ENCODE peak calls at places on chromosome 10, in six cellular contexts. M is kidney epithelial cell, P is fibroblast of pulmonary artery, V is HepG2, F is body of pancreas, W is A549. J is an unnamed sample.

GRCh38 chr10:111926286-111926685 is 257.3 kb downstream of the GPAM start:
- DNase-seq in P (no peak), W (no peak), F (no peak), V (no peak), M (no peak), J (no peak)

GRCh38 chr10:132551093-132551807 is 13.7 kb downstream of the INPP5A start:
- DNase-seq in W (no peak), M (no peak), F (no peak), V (no peak), P (no peak), J (no peak)

GRCh38 chr10:104337527-104337984 is 709 bp downstream of the ITPRIP start:
- DNase-seq in F (peak; percentile 38), V (no peak), M (no peak), P (peak; percentile 54), W (peak; percentile 63), J (peak; percentile 50)

GRCh38 chr10:48332871-48333216 is 26.4 kb downstream of the MAPK8 start:
- DNase-seq in P (no peak), F (no peak), V (no peak), W (no peak), M (no peak), J (no peak)

GRCh38 chr10:95509281-95509680 is 51.9 kb downstream of the SORBS1 start:
- DNase-seq in W (no peak), P (peak; percentile 30), M (no peak), F (no peak), V (no peak), J (peak; percentile 5)

GRCh38 chr10:102540023-102540422 is 36.3 kb downstream of the SUFU start:
- DNase-seq in W (peak; percentile 32), M (no peak), F (no peak), P (peak; percentile 46), V (peak; percentile 30), J (peak; percentile 35)

GRCh38 chr10:127198307-127198706 is 1.9 kb upstream of the INSYN2A start:
- DNase-seq in W (no peak), F (no peak), V (no peak), P (no peak), M (no peak), J (no peak)

GRCh38 chr10:121216295-121216694 is 365.1 kb downstream of the WDR11 start:
- DNase-seq in P (no peak), V (no peak), W (no peak), M (no peak), F (no peak), J (no peak)

GRCh38 chr10:2145486-2145885 is 408.2 kb upstream of the ADARB2 start:
- DNase-seq in V (no peak), F (no peak), W (no peak), M (no peak), P (no peak), J (no peak)

GRCh38 chr10:124671486-124672075 is 72.6 kb downstream of the FAM53B start:
- DNase-seq in P (peak; percentile 34), F (no peak), W (peak; percentile 55), V (peak; percentile 63), M (no peak), J (peak; percentile 38)

GRCh38 chr10:48309711-48310226 is 3.3 kb downstream of the MAPK8 start:
- DNase-seq in F (no peak), P (peak; percentile 46), V (peak; percentile 41), W (peak; percentile 24), M (peak; percentile 75), J (peak; percentile 43)

GRCh38 chr10:131701131-131701947 is 199.5 kb upstream of the PPP2R2D start:
- DNase-seq in V (no peak), W (no peak), F (no peak), P (no peak), M (no peak), J (no peak)

GRCh38 chr10:35331894-35332640 is 4.2 kb upstream of the CCNY start:
- DNase-seq in M (peak; percentile 81), V (peak; percentile 66), W (peak; percentile 84), P (peak; percentile 94), F (no peak), J (peak; percentile 93)

GRCh38 chr10:73910764-73911552 is at the start of gene PLAU:
- DNase-seq in F (peak; percentile 30), V (no peak), P (no peak), W (no peak), M (no peak), J (no peak)

GRCh38 chr10:101644002-101644401 is 51.0 kb downstream of the FBXW4 start:
- DNase-seq in M (no peak), F (no peak), V (no peak), P (no peak), W (no peak), J (no peak)

GRCh38 chr10:101066890-101067355 is 5.1 kb downstream of the KAZALD1 start:
- DNase-seq in F (no peak), M (no peak), V (no peak), P (no peak), W (peak; percentile 36), J (peak; percentile 10)

GRCh38 chr10:34181545-34182300 is 633.4 kb downstream of the PARD3 start:
- DNase-seq in F (no peak), W (no peak), P (peak; percentile 62), M (no peak), V (no peak), J (peak; percentile 79)

GRCh38 chr10:3593611-3594010 is 191.4 kb downstream of the KLF6 start:
- DNase-seq in F (no peak), M (no peak), W (no peak), P (no peak), V (no peak), J (no peak)

GRCh38 chr10:46523119-46523880 is 33.2 kb downstream of the GPRIN2 start:
- DNase-seq in V (no peak), P (peak; percentile 50), W (peak; percentile 94), M (no peak), F (peak; percentile 42), J (peak; percentile 44)

GRCh38 chr10:36817898-36818297 is 307.5 kb upstream of the ANKRD30A start:
- DNase-seq in F (no peak), M (no peak), W (no peak), P (no peak), V (no peak), J (no peak)

GRCh38 chr10:12638103-12638502 is 288.8 kb downstream of the CAMK1D start:
- DNase-seq in M (no peak), W (no peak), F (peak; percentile 49), V (peak; percentile 24), P (no peak), J (peak; percentile 37)

GRCh38 chr10:23742807-23743206 is 303.9 kb downstream of the OTUD1 start:
- DNase-seq in P (no peak), V (no peak), M (no peak), W (no peak), F (peak; percentile 55), J (no peak)

DNA sequence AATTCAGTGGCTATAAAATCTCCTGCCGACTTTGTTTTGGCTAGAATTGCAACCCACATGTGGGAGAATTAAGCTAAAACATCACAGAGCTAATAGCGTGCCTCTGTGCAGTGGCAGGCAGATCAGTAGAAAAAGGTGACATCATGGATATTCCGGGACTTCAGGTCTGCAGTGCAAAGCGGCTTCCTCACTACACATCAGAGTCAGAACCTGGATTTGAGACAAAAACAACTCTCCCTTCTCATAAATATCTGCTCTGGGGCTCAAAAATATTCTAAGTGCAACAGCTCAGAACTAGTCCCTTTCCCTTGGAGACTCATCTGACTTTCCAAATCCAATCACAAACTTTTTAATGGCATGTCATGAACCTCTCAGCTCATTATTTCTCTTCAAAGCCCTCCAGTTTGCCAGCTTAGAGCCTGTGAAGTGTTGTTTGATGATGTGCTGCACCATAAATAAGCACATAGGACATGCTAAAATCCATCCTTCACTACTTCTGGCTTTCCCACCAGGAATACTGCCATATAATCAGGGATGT is 337.1 kb downstream of the RNLS start:
- DNase-seq in F (no peak), V (no peak), W (no peak), M (peak; percentile 51), P (peak; percentile 62), J (peak; percentile 70)
- H3K4me3 ChIP-seq in F (no peak overlapping the region), V (no peak overlapping the region), W (no peak overlapping the region), M (no peak overlapping the region), P (no peak overlapping the region), J (no peak overlapping the region)

GRCh38 chr10:80168679-80169380 is 36.3 kb downstream of the PLAC9 start:
- DNase-seq in V (no peak), P (no peak), M (no peak), W (peak; percentile 51), F (peak; percentile 52), J (no peak)
- TF ChIP-seq CTCF in V (peak; percentile 60), P (peak; percentile 20), M (no peak), W (peak; percentile 47), F (peak; percentile 35), J (peak; percentile 38)

DNA sequence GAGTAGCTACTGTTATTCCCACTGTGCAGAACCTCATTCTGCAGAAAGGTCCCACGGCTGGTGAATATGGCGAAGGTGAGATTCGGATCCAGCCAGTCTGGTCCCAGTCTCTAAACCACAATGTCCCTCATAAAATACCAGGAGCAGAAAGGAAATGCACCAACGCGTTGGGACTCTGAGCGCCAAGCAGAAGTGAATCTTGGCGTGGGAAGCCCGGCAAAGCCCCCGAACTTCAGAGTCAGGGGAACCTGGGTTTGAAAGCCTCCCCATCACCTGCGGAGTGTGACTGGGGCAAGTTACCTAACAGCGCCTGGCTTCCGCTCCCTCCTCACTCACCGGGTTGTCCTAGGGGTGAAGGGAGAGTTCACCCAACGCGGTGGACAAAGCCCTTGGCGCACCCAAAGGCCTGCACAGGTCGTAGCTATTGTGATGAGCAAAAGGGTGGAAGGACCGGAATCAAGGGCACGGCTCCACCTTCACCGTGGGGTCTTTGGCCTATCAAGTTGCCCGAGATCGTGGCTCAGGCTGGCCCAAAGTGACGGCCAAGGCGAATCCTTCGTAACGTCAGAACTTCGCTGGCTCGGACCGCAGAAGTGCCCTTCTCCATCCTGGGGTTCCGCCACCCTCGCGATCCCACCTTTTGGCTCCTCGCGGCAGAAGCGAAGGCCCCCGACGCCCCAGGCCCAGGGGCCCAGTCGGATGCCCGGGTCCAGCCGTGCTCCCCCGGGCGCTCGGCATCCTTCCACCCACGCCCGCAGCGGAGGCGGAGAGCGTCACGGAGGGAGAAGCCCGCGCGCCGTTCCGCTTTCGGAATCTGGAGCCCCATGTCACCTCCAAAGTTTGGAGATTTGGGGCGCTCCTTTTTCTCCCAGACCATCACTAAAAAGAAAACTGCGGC is 811 bp downstream of the RGS10 start:
- DNase-seq in W (no peak), P (no peak), F (no peak), M (no peak), V (no peak), J (peak; percentile 18)
- H3K4me3 ChIP-seq in W (peak overlapping the region; percentile 78), P (peak overlapping the region; percentile 75), F (no peak overlapping the region), M (peak overlapping the region; percentile 59), V (no peak overlapping the region), J (peak overlapping the region; percentile 80)

GRCh38 chr10:50625663-50626062 is 1.9 kb upstream of the SGMS1 start:
- DNase-seq in M (no peak), F (no peak), W (peak; percentile 15), P (peak; percentile 25), V (no peak), J (peak; percentile 47)
- TF ChIP-seq CTCF in M (no peak), F (no peak), W (no peak), P (no peak), V (no peak), J (no peak)

DNA sequence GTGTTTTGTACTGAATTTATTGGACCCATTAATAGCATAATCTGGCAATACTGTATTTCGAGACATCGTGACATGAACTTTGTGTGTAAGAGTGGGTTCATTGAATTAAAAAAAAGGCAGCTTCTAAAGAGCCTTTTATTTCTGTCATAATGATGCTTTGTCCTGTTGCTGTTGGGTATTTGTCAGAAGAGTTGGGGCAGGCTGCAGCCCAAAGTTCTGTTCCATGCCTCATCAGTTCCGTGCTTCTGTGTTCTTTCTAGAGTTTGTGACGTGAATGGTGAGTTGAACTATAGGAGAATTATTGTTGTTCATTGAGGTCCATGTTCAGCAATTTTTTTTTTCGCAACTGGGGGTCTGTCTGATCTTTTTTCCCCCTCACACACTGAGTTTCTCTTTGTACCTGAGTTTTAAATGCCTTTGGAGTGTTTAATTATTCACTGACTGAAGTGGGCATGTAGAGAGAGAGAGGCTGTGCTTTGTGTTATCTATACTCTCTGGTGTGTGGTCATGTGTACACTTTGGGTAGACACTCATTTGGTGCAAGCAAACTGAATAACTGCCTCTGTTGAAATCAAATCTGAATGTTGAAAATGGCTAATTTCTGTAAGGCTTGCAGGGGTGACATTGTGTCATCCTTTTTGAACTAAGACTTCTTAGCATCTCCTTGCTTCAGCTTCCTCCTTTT is 69.8 kb downstream of the ADD3 start:
- DNase-seq in W (no peak), F (no peak), M (no peak), P (peak; percentile 89), V (peak; percentile 81), J (peak; percentile 84)
- H3K4me3 ChIP-seq in W (no peak overlapping the region), F (no peak overlapping the region), M (no peak overlapping the region), P (peak overlapping the region; percentile 45), V (peak overlapping the region; percentile 52), J (peak overlapping the region; percentile 53)